ENCODE peak calls at places on chromosome 1, in ten cellular contexts. One of them, this sample, is unnamed.

GRCh38 chr1:206575165-206575893 is 36.9 kb downstream of the EIF2D start:
- DNase-seq in AG10803: peak
- DNase-seq in heart left ventricle: no peak
- DNase-seq in body of pancreas: no peak
- DNase-seq in astrocyte of the spinal cord: peak
- DNase-seq in esophagus squamous epithelium: no peak
- DNase-seq in cardiac fibroblast: peak
- DNase-seq in kidney: no peak
- DNase-seq in left ventricle myocardium inferior: peak
- DNase-seq in lung: peak
- DNase-seq in this sample: no peak

GRCh38 chr1:206112600-206113301 is 4.4 kb downstream of the AVPR1B start:
- DNase-seq in AG10803: no peak
- DNase-seq in heart left ventricle: no peak
- DNase-seq in body of pancreas: peak
- DNase-seq in astrocyte of the spinal cord: no peak
- DNase-seq in esophagus squamous epithelium: no peak
- DNase-seq in cardiac fibroblast: no peak
- DNase-seq in kidney: peak
- DNase-seq in left ventricle myocardium inferior: no peak
- DNase-seq in lung: peak
- DNase-seq in this sample: peak

GRCh38 chr1:230288641-230289349 is 137.3 kb downstream of the PGBD5 start:
- DNase-seq in AG10803: no peak
- DNase-seq in heart left ventricle: no peak
- DNase-seq in body of pancreas: no peak
- DNase-seq in astrocyte of the spinal cord: no peak
- DNase-seq in esophagus squamous epithelium: no peak
- DNase-seq in cardiac fibroblast: peak
- DNase-seq in kidney: peak
- DNase-seq in left ventricle myocardium inferior: no peak
- DNase-seq in lung: no peak
- DNase-seq in this sample: no peak

GRCh38 chr1:166839600-166840308 is 479 bp downstream of the POGK start:
- DNase-seq in AG10803: peak
- DNase-seq in heart left ventricle: peak
- DNase-seq in body of pancreas: peak
- DNase-seq in astrocyte of the spinal cord: peak
- DNase-seq in esophagus squamous epithelium: no peak
- DNase-seq in cardiac fibroblast: peak
- DNase-seq in kidney: peak
- DNase-seq in left ventricle myocardium inferior: peak
- DNase-seq in lung: peak
- DNase-seq in this sample: no peak

GRCh38 chr1:153794671-153795324 is 19.6 kb downstream of the SLC27A3 start:
- DNase-seq in AG10803: no peak
- DNase-seq in heart left ventricle: peak
- DNase-seq in body of pancreas: peak
- DNase-seq in astrocyte of the spinal cord: no peak
- DNase-seq in esophagus squamous epithelium: no peak
- DNase-seq in cardiac fibroblast: no peak
- DNase-seq in kidney: no peak
- DNase-seq in left ventricle myocardium inferior: no peak
- DNase-seq in lung: no peak
- DNase-seq in this sample: no peak

GRCh38 chr1:3030663-3031381 is 9.6 kb downstream of the ACTRT2 start:
- DNase-seq in AG10803: no peak
- DNase-seq in heart left ventricle: peak
- DNase-seq in body of pancreas: no peak
- DNase-seq in astrocyte of the spinal cord: no peak
- DNase-seq in esophagus squamous epithelium: no peak
- DNase-seq in cardiac fibroblast: no peak
- DNase-seq in kidney: peak
- DNase-seq in left ventricle myocardium inferior: no peak
- DNase-seq in lung: no peak
- DNase-seq in this sample: peak

GRCh38 chr1:81329061-81329460 is 471.7 kb upstream of the ADGRL2 start:
- DNase-seq in AG10803: no peak
- DNase-seq in heart left ventricle: no peak
- DNase-seq in body of pancreas: no peak
- DNase-seq in astrocyte of the spinal cord: no peak
- DNase-seq in esophagus squamous epithelium: no peak
- DNase-seq in cardiac fibroblast: no peak
- DNase-seq in kidney: no peak
- DNase-seq in left ventricle myocardium inferior: no peak
- DNase-seq in lung: no peak
- DNase-seq in this sample: no peak

GRCh38 chr1:50658421-50659076 is 235.3 kb upstream of the DMRTA2 start:
- DNase-seq in AG10803: peak
- DNase-seq in heart left ventricle: no peak
- DNase-seq in body of pancreas: no peak
- DNase-seq in astrocyte of the spinal cord: peak
- DNase-seq in esophagus squamous epithelium: no peak
- DNase-seq in cardiac fibroblast: peak
- DNase-seq in kidney: no peak
- DNase-seq in left ventricle myocardium inferior: no peak
- DNase-seq in lung: no peak
- DNase-seq in this sample: no peak

GRCh38 chr1:234698624-234699023 is 88.6 kb upstream of the IRF2BP2 start:
- DNase-seq in AG10803: no peak
- DNase-seq in heart left ventricle: no peak
- DNase-seq in body of pancreas: no peak
- DNase-seq in astrocyte of the spinal cord: no peak
- DNase-seq in esophagus squamous epithelium: no peak
- DNase-seq in cardiac fibroblast: no peak
- DNase-seq in kidney: no peak
- DNase-seq in left ventricle myocardium inferior: no peak
- DNase-seq in lung: no peak
- DNase-seq in this sample: peak

GRCh38 chr1:14138627-14139026 is 438.6 kb downstream of the PRDM2 start:
- DNase-seq in AG10803: peak
- DNase-seq in heart left ventricle: no peak
- DNase-seq in body of pancreas: no peak
- DNase-seq in astrocyte of the spinal cord: no peak
- DNase-seq in esophagus squamous epithelium: no peak
- DNase-seq in cardiac fibroblast: no peak
- DNase-seq in kidney: no peak
- DNase-seq in left ventricle myocardium inferior: no peak
- DNase-seq in lung: no peak
- DNase-seq in this sample: no peak
- TF ChIP-seq CTCF in AG10803: peak
- TF ChIP-seq CTCF in heart left ventricle: no peak
- TF ChIP-seq CTCF in body of pancreas: no peak
- TF ChIP-seq CTCF in astrocyte of the spinal cord: no peak
- TF ChIP-seq CTCF in esophagus squamous epithelium: no peak
- TF ChIP-seq CTCF in cardiac fibroblast: no peak
- TF ChIP-seq CTCF in kidney: no peak
- TF ChIP-seq CTCF in left ventricle myocardium inferior: peak
- TF ChIP-seq CTCF in lung: no peak
- TF ChIP-seq CTCF in this sample: no peak

GRCh38 chr1:202122639-202123335 is at the start of gene GPR37L1:
- DNase-seq in AG10803: no peak
- DNase-seq in heart left ventricle: no peak
- DNase-seq in body of pancreas: peak
- DNase-seq in astrocyte of the spinal cord: peak
- DNase-seq in esophagus squamous epithelium: no peak
- DNase-seq in cardiac fibroblast: peak
- DNase-seq in kidney: no peak
- DNase-seq in left ventricle myocardium inferior: no peak
- DNase-seq in lung: peak
- DNase-seq in this sample: no peak
- TF ChIP-seq CTCF in AG10803: peak
- TF ChIP-seq CTCF in heart left ventricle: peak
- TF ChIP-seq CTCF in body of pancreas: peak
- TF ChIP-seq CTCF in astrocyte of the spinal cord: peak
- TF ChIP-seq CTCF in esophagus squamous epithelium: no peak
- TF ChIP-seq CTCF in cardiac fibroblast: peak
- TF ChIP-seq CTCF in kidney: peak
- TF ChIP-seq CTCF in left ventricle myocardium inferior: peak
- TF ChIP-seq CTCF in lung: peak
- TF ChIP-seq CTCF in this sample: peak

GRCh38 chr1:160883586-160883985 is 1.4 kb downstream of the ITLN1 start:
- DNase-seq in AG10803: no peak
- DNase-seq in heart left ventricle: no peak
- DNase-seq in body of pancreas: no peak
- DNase-seq in astrocyte of the spinal cord: no peak
- DNase-seq in esophagus squamous epithelium: no peak
- DNase-seq in cardiac fibroblast: no peak
- DNase-seq in kidney: no peak
- DNase-seq in left ventricle myocardium inferior: no peak
- DNase-seq in lung: no peak
- DNase-seq in this sample: no peak

GRCh38 chr1:160884579-160884978 is 401 bp downstream of the ITLN1 start:
- DNase-seq in AG10803: no peak
- DNase-seq in heart left ventricle: no peak
- DNase-seq in body of pancreas: peak
- DNase-seq in astrocyte of the spinal cord: no peak
- DNase-seq in esophagus squamous epithelium: no peak
- DNase-seq in cardiac fibroblast: no peak
- DNase-seq in kidney: no peak
- DNase-seq in left ventricle myocardium inferior: no peak
- DNase-seq in lung: no peak
- DNase-seq in this sample: no peak

GRCh38 chr1:160888926-160889325 is 3.9 kb upstream of the ITLN1 start:
- DNase-seq in AG10803: no peak
- DNase-seq in heart left ventricle: no peak
- DNase-seq in body of pancreas: no peak
- DNase-seq in astrocyte of the spinal cord: no peak
- DNase-seq in esophagus squamous epithelium: no peak
- DNase-seq in cardiac fibroblast: no peak
- DNase-seq in kidney: no peak
- DNase-seq in left ventricle myocardium inferior: no peak
- DNase-seq in lung: no peak
- DNase-seq in this sample: no peak

GRCh38 chr1:160884091-160884490 is 889 bp downstream of the ITLN1 start:
- DNase-seq in AG10803: no peak
- DNase-seq in heart left ventricle: no peak
- DNase-seq in body of pancreas: no peak
- DNase-seq in astrocyte of the spinal cord: no peak
- DNase-seq in esophagus squamous epithelium: no peak
- DNase-seq in cardiac fibroblast: no peak
- DNase-seq in kidney: no peak
- DNase-seq in left ventricle myocardium inferior: no peak
- DNase-seq in lung: no peak
- DNase-seq in this sample: no peak

GRCh38 chr1:160885080-160885479 is at the start of gene ITLN1:
- DNase-seq in AG10803: no peak
- DNase-seq in heart left ventricle: no peak
- DNase-seq in body of pancreas: no peak
- DNase-seq in astrocyte of the spinal cord: no peak
- DNase-seq in esophagus squamous epithelium: no peak
- DNase-seq in cardiac fibroblast: no peak
- DNase-seq in kidney: no peak
- DNase-seq in left ventricle myocardium inferior: no peak
- DNase-seq in lung: no peak
- DNase-seq in this sample: no peak
- TF ChIP-seq CTCF in AG10803: no peak
- TF ChIP-seq CTCF in heart left ventricle: no peak
- TF ChIP-seq CTCF in body of pancreas: no peak
- TF ChIP-seq CTCF in astrocyte of the spinal cord: no peak
- TF ChIP-seq CTCF in esophagus squamous epithelium: no peak
- TF ChIP-seq CTCF in cardiac fibroblast: no peak
- TF ChIP-seq CTCF in kidney: no peak
- TF ChIP-seq CTCF in left ventricle myocardium inferior: no peak
- TF ChIP-seq CTCF in lung: no peak
- TF ChIP-seq CTCF in this sample: no peak

GRCh38 chr1:938088-938683 is 14.5 kb downstream of the SAMD11 start:
- DNase-seq in AG10803: no peak
- DNase-seq in heart left ventricle: no peak
- DNase-seq in body of pancreas: peak
- DNase-seq in astrocyte of the spinal cord: peak
- DNase-seq in esophagus squamous epithelium: no peak
- DNase-seq in cardiac fibroblast: no peak
- DNase-seq in kidney: no peak
- DNase-seq in left ventricle myocardium inferior: no peak
- DNase-seq in lung: no peak
- DNase-seq in this sample: no peak
- TF ChIP-seq CTCF in AG10803: peak
- TF ChIP-seq CTCF in heart left ventricle: peak
- TF ChIP-seq CTCF in body of pancreas: peak
- TF ChIP-seq CTCF in astrocyte of the spinal cord: peak
- TF ChIP-seq CTCF in esophagus squamous epithelium: peak
- TF ChIP-seq CTCF in cardiac fibroblast: peak
- TF ChIP-seq CTCF in kidney: peak
- TF ChIP-seq CTCF in left ventricle myocardium inferior: peak
- TF ChIP-seq CTCF in lung: no peak
- TF ChIP-seq CTCF in this sample: peak

GRCh38 chr1:190124068-190124467 is 353.6 kb downstream of the BRINP3 start:
- DNase-seq in AG10803: no peak
- DNase-seq in heart left ventricle: no peak
- DNase-seq in body of pancreas: no peak
- DNase-seq in astrocyte of the spinal cord: no peak
- DNase-seq in esophagus squamous epithelium: no peak
- DNase-seq in cardiac fibroblast: no peak
- DNase-seq in kidney: no peak
- DNase-seq in left ventricle myocardium inferior: no peak
- DNase-seq in lung: no peak
- DNase-seq in this sample: no peak
- TF ChIP-seq CTCF in AG10803: no peak
- TF ChIP-seq CTCF in heart left ventricle: no peak
- TF ChIP-seq CTCF in body of pancreas: no peak
- TF ChIP-seq CTCF in astrocyte of the spinal cord: no peak
- TF ChIP-seq CTCF in esophagus squamous epithelium: no peak
- TF ChIP-seq CTCF in cardiac fibroblast: no peak
- TF ChIP-seq CTCF in kidney: no peak
- TF ChIP-seq CTCF in left ventricle myocardium inferior: no peak
- TF ChIP-seq CTCF in lung: no peak
- TF ChIP-seq CTCF in this sample: peak

This sample was measured in osteocyte.